ENCODE peak calls at places on chromosomes 2 and 18, in five cellular contexts. E is AG04449; G is HFFc6; T is ELR; W is stimulated activated CD4-positive, alpha-beta T cell treated with anti-CD3 and anti-CD28 coated beads, Interleukin-2, amount 100 ng/mL, for 48 hours. F is an unnamed sample.

GRCh38 chr2:12291303-12291702 is 425.4 kb upstream of the TRIB2 start:
- DNase-seq in E (no peak), G (no peak), T (no peak), W (no peak), F (no peak)

GRCh38 chr2:172395503-172395902 is 31.9 kb upstream of the ITGA6 start:
- DNase-seq in E (no peak), G (no peak), T (no peak), W (no peak), F (no peak)

GRCh38 chr2:101341421-101341820 is 32.9 kb upstream of the RNF149 start:
- DNase-seq in E (no peak), G (no peak), T (no peak), W (no peak), F (no peak)

GRCh38 chr2:161165266-161165665 is 5.0 kb downstream of the TANK start:
- DNase-seq in E (peak; percentile 46), G (peak; percentile 35), T (peak; percentile 71), W (no peak), F (no peak)

GRCh38 chr2:199278099-199278498 is 179.6 kb downstream of the SATB2 start:
- DNase-seq in E (no peak), G (no peak), T (no peak), W (no peak), F (no peak)

GRCh38 chr2:37582371-37582770 is 89.1 kb downstream of the CDC42EP3 start:
- DNase-seq in E (no peak), G (no peak), T (no peak), W (no peak), F (no peak)

GRCh38 chr2:202115385-202116060 is 42.5 kb downstream of the KIAA2012 start:
- DNase-seq in E (no peak), G (peak; percentile 68), T (peak; percentile 88), W (no peak), F (no peak)

GRCh38 chr2:96679843-96680242 is 37.3 kb downstream of the FER1L5 start:
- DNase-seq in E (no peak), G (no peak), T (no peak), W (no peak), F (no peak)

GRCh38 chr2:175126661-175127060 is 41.3 kb downstream of the ATF2 start:
- DNase-seq in E (no peak), G (no peak), T (no peak), W (no peak), F (no peak)

GRCh38 chr2:70553334-70553583 is 367 bp downstream of the TGFA start:
- DNase-seq in E (no peak), G (no peak), T (no peak), W (no peak), F (no peak)

GRCh38 chr2:166610180-166610919 is 116.3 kb upstream of the SCN7A start:
- DNase-seq in E (no peak), G (no peak), T (no peak), W (no peak), F (no peak)

GRCh38 chr18:24176727-24177416 is 38.0 kb downstream of the CABYR start:
- DNase-seq in E (no peak), G (peak; percentile 25), T (peak; percentile 71), W (peak; percentile 62), F (peak; percentile 56)

F was measured in D721Med.